ENCODE peak calls at places on chromosomes 12 and 14, in four cellular contexts. W, M, V and Y are unnamed samples.

GRCh38 chr12:117352260-117352659 is 9.2 kb downstream of the NOS1 start:
- DNase-seq in M (no peak), W (no peak), V (no peak), Y (no peak)

GRCh38 chr12:121957831-121958515 is 39.6 kb downstream of the CFAP251 start:
- DNase-seq in M (no peak), V (no peak), W (no peak), Y (no peak)

GRCh38 chr12:109730306-109731145 is 16.9 kb downstream of the FAM222A start:
- DNase-seq in V (no peak), M (no peak), W (no peak), Y (no peak)

GRCh38 chr12:132424118-132424438 is 65.9 kb upstream of the FBRSL1 start:
- DNase-seq in V (no peak), W (no peak), M (no peak), Y (no peak)

GRCh38 chr12:108352591-108352990 is 13.5 kb upstream of the CMKLR1 start:
- DNase-seq in W (no peak), V (no peak), M (no peak), Y (no peak)

GRCh38 chr12:127560041-127560478 is 706.9 kb upstream of the TMEM132C start:
- DNase-seq in W (no peak), V (no peak), M (no peak), Y (no peak)

GRCh38 chr12:92439397-92439779 is 263.4 kb upstream of the PLEKHG7 start:
- DNase-seq in W (peak), V (peak), M (no peak), Y (peak)

GRCh38 chr12:130552483-130552996 is 163.6 kb downstream of the RIMBP2 start:
- DNase-seq in V (no peak), M (no peak), W (no peak), Y (no peak)

GRCh38 chr12:64824130-64824499 is 332 bp upstream of the TBC1D30 start:
- DNase-seq in V (no peak), M (no peak), W (no peak), Y (no peak)

GRCh38 chr14:100825691-100826331 is at the start of gene MEG3:
- DNase-seq in V (peak), M (peak), W (peak), Y (no peak)

GRCh38 chr12:26317942-26318565 is 122.7 kb downstream of the SSPN start:
- DNase-seq in V (no peak), M (no peak), W (peak), Y (peak)

GRCh38 chr12:87667378-87667777 is 361.8 kb downstream of the C12orf50 start:
- DNase-seq in V (no peak), M (no peak), W (peak), Y (no peak)

GRCh38 chr14:26281280-26281998 is 316.4 kb downstream of the NOVA1 start:
- DNase-seq in W (peak), M (no peak), V (peak), Y (peak)

GRCh38 chr12:42776396-42776795 is 186.8 kb upstream of the PRICKLE1 start:
- DNase-seq in W (no peak), V (no peak), M (no peak), Y (no peak)

GRCh38 chr12:92234533-92234932 is 88.9 kb upstream of the BTG1 start:
- DNase-seq in V (no peak), M (no peak), W (no peak), Y (no peak)

GRCh38 chr12:4932576-4932975 is 22.9 kb downstream of the KCNA1 start:
- DNase-seq in W (no peak), V (no peak), M (no peak), Y (no peak)

GRCh38 chr12:28104893-28105864 is 85.1 kb upstream of the CCDC91 start:
- DNase-seq in M (no peak), W (no peak), V (no peak), Y (no peak)

GRCh38 chr12:94855853-94856252 is 147.6 kb downstream of the NDUFA12 start:
- DNase-seq in V (no peak), W (no peak), M (no peak), Y (no peak)

GRCh38 chr14:105855246-105855892 is 329.0 kb downstream of the TMEM121 start:
- DNase-seq in M (no peak), W (no peak), V (no peak), Y (no peak)

GRCh38 chr14:92973265-92973797 is 50.4 kb downstream of the CHGA start:
- DNase-seq in M (peak), V (no peak), W (peak), Y (peak)

GRCh38 chr12:106954462-106955376 is 988 bp upstream of the TMEM263 start:
- DNase-seq in V (no peak), M (peak), W (peak), Y (no peak)

GRCh38 chr12:130079254-130079653 is 83.0 kb upstream of the FZD10 start:
- DNase-seq in V (no peak), W (no peak), M (no peak), Y (no peak)

GRCh38 chr12:108609535-108610335 is 11.9 kb upstream of the TMEM119 start:
- DNase-seq in W (peak), V (no peak), M (peak), Y (no peak)

GRCh38 chr14:37585971-37586759 is 8.9 kb downstream of the FOXA1 start:
- DNase-seq in M (no peak), W (no peak), V (no peak), Y (no peak)

GRCh38 chr14:30657606-30658163 is 35.6 kb downstream of the SCFD1 start:
- DNase-seq in M (no peak), W (peak), V (peak), Y (no peak)

GRCh38 chr12:14961466-14962155 is at the start of gene ARHGDIB:
- DNase-seq in W (no peak), V (no peak), M (peak), Y (no peak)
- TF ChIP-seq POLR2A in W (no peak), V (no peak), M (peak), Y (no peak)

GRCh38 chr12:46445551-46446235 is 73.1 kb upstream of the SLC38A2 start:
- DNase-seq in M (no peak), W (no peak), V (no peak), Y (no peak)
- TF ChIP-seq POLR2A in M (no peak), W (no peak), V (no peak), Y (no peak)

GRCh38 chr12:56163533-56164344 is 5.6 kb downstream of the MYL6 start:
- DNase-seq in M (no peak), V (no peak), W (no peak), Y (no peak)
- TF ChIP-seq POLR2A in M (no peak), V (no peak), W (peak), Y (peak)

DNA sequence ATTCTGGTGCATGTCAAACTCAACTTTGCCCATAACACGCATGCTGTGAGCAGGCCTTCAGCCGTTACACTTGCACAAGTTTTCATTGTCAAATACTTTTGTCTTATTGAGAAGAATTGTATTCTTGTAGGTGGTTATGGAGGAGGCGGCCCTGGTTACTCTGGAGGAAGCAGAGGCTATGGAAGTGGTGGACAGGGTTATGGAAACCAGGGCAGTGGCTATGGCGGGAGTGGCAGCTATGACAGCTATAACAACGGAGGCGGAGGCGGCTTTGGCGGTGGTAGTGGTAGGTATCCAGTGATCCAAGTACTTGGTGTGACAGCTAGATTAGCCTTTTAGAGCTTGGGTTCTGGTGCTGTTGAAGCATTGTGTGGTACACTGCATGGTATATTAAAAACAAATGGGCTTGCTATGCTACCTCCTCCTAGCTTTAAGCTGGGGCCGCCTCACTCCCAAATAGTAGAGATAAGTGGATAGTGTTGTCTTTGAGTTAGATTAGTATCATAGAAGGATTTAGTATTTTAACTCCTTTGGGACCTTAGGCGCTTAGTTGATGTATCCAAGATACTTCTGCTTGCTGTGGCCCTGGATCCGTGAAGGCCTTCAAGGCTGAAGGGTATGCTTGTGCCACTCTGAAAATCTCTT is 2.5 kb downstream of the HNRNPA1 start:
- DNase-seq in M (peak), W (no peak), V (no peak), Y (no peak)
- TF ChIP-seq POLR2A in M (no peak), W (no peak), V (no peak), Y (no peak)

DNA sequence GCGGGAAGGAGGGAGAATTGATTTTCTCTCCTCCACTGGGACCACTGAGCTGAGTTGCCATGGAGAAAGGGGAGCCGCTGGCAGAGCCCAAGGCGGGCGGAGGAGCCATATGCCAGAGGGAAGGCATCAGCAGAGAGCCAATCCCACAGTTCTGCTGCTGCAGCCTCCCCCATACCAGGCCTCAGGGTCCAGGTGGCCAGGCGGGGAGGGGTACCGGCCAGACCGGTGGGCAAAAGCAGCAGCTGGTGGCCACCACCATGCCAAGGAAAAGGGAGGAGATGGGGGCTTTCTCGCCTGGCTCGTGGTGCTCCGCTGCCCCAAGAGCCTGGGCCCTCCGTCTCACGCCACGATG is 72.8 kb downstream of the PITPNM2 start:
- DNase-seq in V (no peak), W (no peak), M (no peak), Y (no peak)
- TF ChIP-seq POLR2A in V (no peak), W (no peak), M (no peak), Y (no peak)

GRCh38 chr12:104219361-104219892 is 3.8 kb downstream of the TXNRD1 start:
- DNase-seq in M (no peak), W (peak), V (peak), Y (peak)
- TF ChIP-seq POLR2A in M (no peak), W (no peak), V (no peak), Y (no peak)